ENCODE peak calls at places on chromosomes 7 and 10, in five cellular contexts. M is fibroblast of the aortic adventitia; O is CD4-positive, alpha-beta memory T cell; H is DMS53; W is AG08395. F is an unnamed sample.
A peak's percentile ranks its signal among the peaks of the same experiment; 100 is the strongest.

GRCh38 chr10:5905854-5906507 is 15.9 kb downstream of the FBH1 start:
- DNase-seq in M (no peak), H (no peak), O (no peak), W (no peak), F (no peak)

GRCh38 chr7:150385240-150385830 is 6.2 kb downstream of the ZNF775 start:
- DNase-seq in W (no peak), O (no peak), M (no peak), H (no peak), F (no peak)

GRCh38 chr10:59513558-59513957 is 151.2 kb upstream of the FAM13C start:
- DNase-seq in W (peak; percentile 14), M (peak; percentile 22), H (no peak), O (no peak), F (no peak)

GRCh38 chr7:119720541-119720940 is 552.4 kb upstream of the KCND2 start:
- DNase-seq in M (peak; percentile 89), W (no peak), H (peak; percentile 67), O (no peak), F (no peak)

GRCh38 chr7:3504384-3504783 is 203.3 kb downstream of the SDK1 start:
- DNase-seq in O (no peak), M (no peak), H (no peak), W (no peak), F (no peak)

GRCh38 chr7:66837007-66837406 is 84.0 kb upstream of the TMEM248 start:
- DNase-seq in O (no peak), M (no peak), H (peak; percentile 83), W (no peak), F (no peak)

GRCh38 chr7:23941551-23941950 is 231.5 kb downstream of the STK31 start:
- DNase-seq in O (no peak), W (no peak), H (no peak), M (no peak), F (no peak)

GRCh38 chr10:76020629-76021028 is 589.2 kb downstream of the LRMDA start:
- DNase-seq in W (no peak), H (no peak), M (no peak), O (no peak), F (no peak)

GRCh38 chr7:148628011-148628410 is 37.4 kb downstream of the C7orf33 start:
- DNase-seq in O (no peak), M (no peak), H (no peak), W (no peak), F (no peak)

GRCh38 chr10:48490576-48491345 is 114.1 kb downstream of the ARHGAP22 start:
- DNase-seq in H (no peak), O (no peak), W (no peak), M (no peak), F (no peak)

GRCh38 chr7:86926732-86927131 is 132.7 kb downstream of the ELAPOR2 start:
- DNase-seq in W (peak; percentile 76), O (peak; percentile 60), M (peak; percentile 84), H (peak; percentile 80), F (peak; percentile 29)

GRCh38 chr10:68870061-68870460 is 31.1 kb upstream of the DDX50 start:
- DNase-seq in W (no peak), O (no peak), M (no peak), H (no peak), F (no peak)

GRCh38 chr7:46583606-46584005 is 662.5 kb upstream of the IGFBP3 start:
- DNase-seq in W (peak; percentile 67), O (no peak), M (peak; percentile 68), H (no peak), F (no peak)